ENCODE peak calls at places on chromosomes 3 and 15, in nine cellular contexts. F, H, K, R, V, C, J, A and O are unnamed samples.
A peak's percentile ranks its signal among the peaks of the same experiment; 100 is the strongest.

GRCh38 chr15:68373028-68373427 is 58.9 kb downstream of the ITGA11 start:
- DNase-seq in F (no peak), H (no peak), K (no peak), R (no peak), V (no peak), C (no peak), J (no peak), A (no peak), O (no peak)

GRCh38 chr15:79185199-79185598 is 94.6 kb upstream of the RASGRF1 start:
- DNase-seq in F (no peak), H (no peak), K (no peak), R (no peak), V (peak; percentile 68), C (peak; percentile 78), J (no peak), A (peak; percentile 11), O (no peak)

GRCh38 chr15:29788433-29789034 is 33.7 kb downstream of the TJP1 start:
- DNase-seq in F (no peak), H (no peak), K (no peak), R (peak; percentile 36), V (no peak), C (no peak), J (no peak), A (no peak), O (peak; percentile 63)

GRCh38 chr15:59917504-59918157 is 86.5 kb upstream of the FOXB1 start:
- DNase-seq in F (peak; percentile 34), H (peak; percentile 44), K (no peak), R (peak; percentile 51), V (peak; percentile 88), C (peak; percentile 90), J (peak; percentile 12), A (peak; percentile 34), O (peak; percentile 39)

GRCh38 chr15:72118400-72118978 is at the start of gene SENP8:
- DNase-seq in F (no peak), H (peak; percentile 72), K (no peak), R (no peak), V (no peak), C (no peak), J (no peak), A (peak; percentile 80), O (no peak)

GRCh38 chr15:55766676-55767075 is 23.7 kb upstream of the PRTG start:
- DNase-seq in F (no peak), H (no peak), K (no peak), R (no peak), V (no peak), C (no peak), J (no peak), A (no peak), O (no peak)

GRCh38 chr3:66477846-66478245 is 23.0 kb downstream of the LRIG1 start:
- DNase-seq in F (no peak), H (no peak), K (no peak), R (no peak), V (no peak), C (no peak), J (no peak), A (no peak), O (no peak)

GRCh38 chr15:91865486-91865885 is 12.0 kb downstream of the SLCO3A1 start:
- DNase-seq in F (no peak), H (no peak), K (no peak), R (no peak), V (no peak), C (no peak), J (no peak), A (no peak), O (no peak)

GRCh38 chr3:194220776-194221735 is 85.1 kb downstream of the HES1 start:
- DNase-seq in F (no peak), H (no peak), K (no peak), R (peak; percentile 13), V (no peak), C (no peak), J (peak; percentile 81), A (no peak), O (peak; percentile 88)

GRCh38 chr15:68154923-68155559 is 50.1 kb downstream of the CALML4 start:
- DNase-seq in F (peak; percentile 63), H (peak; percentile 65), K (no peak), R (peak; percentile 53), V (peak; percentile 12), C (peak; percentile 28), J (peak; percentile 40), A (peak; percentile 40), O (peak; percentile 56)

GRCh38 chr3:88336894-88337293 is 187.1 kb downstream of the C3orf38 start:
- DNase-seq in F (no peak), H (no peak), K (no peak), R (no peak), V (no peak), C (no peak), J (no peak), A (no peak), O (no peak)

GRCh38 chr3:23162939-23163338 is 40.2 kb upstream of the UBE2E2 start:
- DNase-seq in F (no peak), H (no peak), K (no peak), R (no peak), V (no peak), C (no peak), J (no peak), A (no peak), O (no peak)

GRCh38 chr3:28326458-28326926 is 22.0 kb upstream of the ZCWPW2 start:
- DNase-seq in F (peak; percentile 5), H (no peak), K (no peak), R (no peak), V (peak; percentile 36), C (no peak), J (peak; percentile 56), A (peak; percentile 20), O (no peak)

GRCh38 chr15:90665288-90666134 is 51.6 kb upstream of the BLM start:
- DNase-seq in F (peak; percentile 58), H (peak; percentile 83), K (no peak), R (peak; percentile 78), V (peak; percentile 60), C (peak; percentile 57), J (peak; percentile 38), A (peak; percentile 23), O (peak; percentile 62)

GRCh38 chr3:71536376-71536965 is 47.1 kb downstream of the FOXP1 start:
- DNase-seq in F (peak; percentile 77), H (peak; percentile 85), K (no peak), R (peak; percentile 73), V (no peak), C (no peak), J (peak; percentile 93), A (no peak), O (peak; percentile 94)

GRCh38 chr15:29805043-29805707 is 17.1 kb downstream of the TJP1 start:
- DNase-seq in F (peak; percentile 86), H (peak; percentile 76), K (no peak), R (peak; percentile 71), V (no peak), C (no peak), J (peak; percentile 72), A (peak; percentile 63), O (peak; percentile 78)

GRCh38 chr3:62785384-62785783 is 89.8 kb downstream of the CADPS start:
- DNase-seq in F (no peak), H (no peak), K (no peak), R (no peak), V (no peak), C (no peak), J (no peak), A (no peak), O (no peak)

GRCh38 chr3:133964547-133964946 is 65.2 kb downstream of the SLCO2A1 start:
- DNase-seq in F (no peak), H (no peak), K (no peak), R (no peak), V (no peak), C (peak; percentile 24), J (no peak), A (no peak), O (no peak)

GRCh38 chr3:65958216-65958615 is 80.5 kb downstream of the MAGI1 start:
- DNase-seq in F (no peak), H (no peak), K (no peak), R (no peak), V (no peak), C (no peak), J (no peak), A (no peak), O (no peak)

GRCh38 chr15:70054366-70054765 is 43.4 kb downstream of the TLE3 start:
- DNase-seq in F (no peak), H (no peak), K (no peak), R (no peak), V (no peak), C (no peak), J (no peak), A (no peak), O (no peak)